ENCODE peak calls at places on chromosomes 16 and 17, in ten cellular contexts. One of them, this sample, is unnamed.
A peak's percentile ranks its signal among the peaks of the same experiment; 100 is the strongest.

GRCh38 chr16:68645494-68646388 is 631 bp downstream of the CDH3 start:
- DNase-seq in mesendoderm: peak; percentile 87
- DNase-seq in A673: no peak
- DNase-seq in GM12864: no peak
- DNase-seq in H1: no peak
- DNase-seq in CD4-positive, CD25-positive, alpha-beta regulatory T cell: no peak
- DNase-seq in NT2/D1: no peak
- DNase-seq in suprapubic skin: no peak
- DNase-seq in psoas muscle: no peak
- DNase-seq in mammary epithelial cell: peak; percentile 26
- DNase-seq in this sample: no peak

GRCh38 chr16:68445458-68445857 is 2.9 kb downstream of the SMPD3 start:
- DNase-seq in A673: peak; percentile 80
- DNase-seq in psoas muscle: no peak
- DNase-seq in GM12864: peak; percentile 49
- DNase-seq in H1: no peak
- DNase-seq in NT2/D1: peak; percentile 84
- DNase-seq in mesendoderm: peak; percentile 87
- DNase-seq in suprapubic skin: no peak
- DNase-seq in mammary epithelial cell: peak; percentile 58
- DNase-seq in CD4-positive, CD25-positive, alpha-beta regulatory T cell: peak; percentile 70
- DNase-seq in this sample: no peak

GRCh38 chr16:63876096-63876495 is 1245.8 kb downstream of the CDH11 start:
- DNase-seq in psoas muscle: no peak
- DNase-seq in mammary epithelial cell: no peak
- DNase-seq in suprapubic skin: no peak
- DNase-seq in mesendoderm: no peak
- DNase-seq in NT2/D1: no peak
- DNase-seq in CD4-positive, CD25-positive, alpha-beta regulatory T cell: no peak
- DNase-seq in A673: no peak
- DNase-seq in H1: no peak
- DNase-seq in GM12864: no peak
- DNase-seq in this sample: no peak

GRCh38 chr16:26374279-26374925 is 682.6 kb downstream of the HS3ST4 start:
- DNase-seq in CD4-positive, CD25-positive, alpha-beta regulatory T cell: no peak
- DNase-seq in NT2/D1: no peak
- DNase-seq in suprapubic skin: no peak
- DNase-seq in H1: no peak
- DNase-seq in GM12864: no peak
- DNase-seq in psoas muscle: no peak
- DNase-seq in A673: no peak
- DNase-seq in mesendoderm: no peak
- DNase-seq in mammary epithelial cell: no peak
- DNase-seq in this sample: no peak

GRCh38 chr17:57708401-57708800 is 36.7 kb downstream of the CCDC182 start:
- DNase-seq in mammary epithelial cell: no peak
- DNase-seq in mesendoderm: peak; percentile 43
- DNase-seq in H1: no peak
- DNase-seq in psoas muscle: no peak
- DNase-seq in NT2/D1: no peak
- DNase-seq in CD4-positive, CD25-positive, alpha-beta regulatory T cell: no peak
- DNase-seq in suprapubic skin: no peak
- DNase-seq in A673: peak; percentile 42
- DNase-seq in GM12864: no peak
- DNase-seq in this sample: no peak

GRCh38 chr17:15377200-15377599 is 35.8 kb upstream of the TEKT3 start:
- DNase-seq in CD4-positive, CD25-positive, alpha-beta regulatory T cell: no peak
- DNase-seq in GM12864: no peak
- DNase-seq in H1: no peak
- DNase-seq in A673: no peak
- DNase-seq in mesendoderm: no peak
- DNase-seq in NT2/D1: no peak
- DNase-seq in psoas muscle: no peak
- DNase-seq in mammary epithelial cell: peak; percentile 64
- DNase-seq in suprapubic skin: no peak
- DNase-seq in this sample: no peak

GRCh38 chr16:70678121-70678897 is 7.5 kb downstream of the MTSS2 start:
- DNase-seq in H1: no peak
- DNase-seq in A673: no peak
- DNase-seq in CD4-positive, CD25-positive, alpha-beta regulatory T cell: no peak
- DNase-seq in mesendoderm: no peak
- DNase-seq in psoas muscle: peak; percentile 20
- DNase-seq in mammary epithelial cell: no peak
- DNase-seq in NT2/D1: no peak
- DNase-seq in suprapubic skin: no peak
- DNase-seq in GM12864: no peak
- DNase-seq in this sample: no peak

GRCh38 chr16:88411951-88412576 is 29.3 kb downstream of the ZNF469 start:
- DNase-seq in mammary epithelial cell: no peak
- DNase-seq in NT2/D1: no peak
- DNase-seq in A673: no peak
- DNase-seq in suprapubic skin: no peak
- DNase-seq in GM12864: no peak
- DNase-seq in H1: no peak
- DNase-seq in psoas muscle: no peak
- DNase-seq in CD4-positive, CD25-positive, alpha-beta regulatory T cell: no peak
- DNase-seq in mesendoderm: no peak
- DNase-seq in this sample: no peak

GRCh38 chr17:73189417-73190099 is 3.3 kb upstream of the COG1 start:
- DNase-seq in suprapubic skin: no peak
- DNase-seq in GM12864: no peak
- DNase-seq in A673: peak; percentile 30
- DNase-seq in H1: no peak
- DNase-seq in mammary epithelial cell: peak; percentile 50
- DNase-seq in NT2/D1: peak; percentile 42
- DNase-seq in psoas muscle: no peak
- DNase-seq in CD4-positive, CD25-positive, alpha-beta regulatory T cell: no peak
- DNase-seq in mesendoderm: peak; percentile 94
- DNase-seq in this sample: no peak

GRCh38 chr17:28511858-28512461 is 5.8 kb downstream of the FOXN1 start:
- DNase-seq in A673: no peak
- DNase-seq in CD4-positive, CD25-positive, alpha-beta regulatory T cell: no peak
- DNase-seq in mesendoderm: no peak
- DNase-seq in NT2/D1: no peak
- DNase-seq in mammary epithelial cell: no peak
- DNase-seq in psoas muscle: no peak
- DNase-seq in H1: no peak
- DNase-seq in suprapubic skin: no peak
- DNase-seq in GM12864: no peak
- DNase-seq in this sample: no peak

GRCh38 chr16:79093554-79093967 is 507.0 kb downstream of the MAF start:
- DNase-seq in GM12864: no peak
- DNase-seq in psoas muscle: peak; percentile 26
- DNase-seq in suprapubic skin: no peak
- DNase-seq in NT2/D1: no peak
- DNase-seq in mammary epithelial cell: no peak
- DNase-seq in CD4-positive, CD25-positive, alpha-beta regulatory T cell: peak; percentile 61
- DNase-seq in A673: no peak
- DNase-seq in H1: no peak
- DNase-seq in mesendoderm: no peak
- DNase-seq in this sample: peak; percentile 8

GRCh38 chr16:84825896-84826557 is 6.2 kb downstream of the CRISPLD2 start:
- DNase-seq in CD4-positive, CD25-positive, alpha-beta regulatory T cell: no peak
- DNase-seq in mesendoderm: no peak
- DNase-seq in psoas muscle: no peak
- DNase-seq in A673: no peak
- DNase-seq in GM12864: no peak
- DNase-seq in NT2/D1: no peak
- DNase-seq in suprapubic skin: no peak
- DNase-seq in mammary epithelial cell: no peak
- DNase-seq in H1: no peak
- DNase-seq in this sample: no peak

GRCh38 chr16:74760007-74760767 is 14.4 kb downstream of the FA2H start:
- DNase-seq in H1: no peak
- DNase-seq in NT2/D1: no peak
- DNase-seq in suprapubic skin: no peak
- DNase-seq in A673: no peak
- DNase-seq in GM12864: no peak
- DNase-seq in CD4-positive, CD25-positive, alpha-beta regulatory T cell: no peak
- DNase-seq in mesendoderm: no peak
- DNase-seq in mammary epithelial cell: peak; percentile 11
- DNase-seq in psoas muscle: no peak
- DNase-seq in this sample: no peak

GRCh38 chr16:86458457-86458777 is 51.9 kb upstream of the FOXF1 start:
- DNase-seq in psoas muscle: no peak
- DNase-seq in GM12864: no peak
- DNase-seq in mesendoderm: no peak
- DNase-seq in H1: no peak
- DNase-seq in mammary epithelial cell: no peak
- DNase-seq in CD4-positive, CD25-positive, alpha-beta regulatory T cell: no peak
- DNase-seq in NT2/D1: no peak
- DNase-seq in suprapubic skin: no peak
- DNase-seq in A673: no peak
- DNase-seq in this sample: no peak
- H3K4me3 ChIP-seq in psoas muscle: no peak overlapping the region
- H3K4me3 ChIP-seq in GM12864: no peak overlapping the region
- H3K4me3 ChIP-seq in mesendoderm: no peak overlapping the region
- H3K4me3 ChIP-seq in H1: no peak overlapping the region
- H3K4me3 ChIP-seq in mammary epithelial cell: no peak overlapping the region
- H3K4me3 ChIP-seq in CD4-positive, CD25-positive, alpha-beta regulatory T cell: no peak overlapping the region
- H3K4me3 ChIP-seq in NT2/D1: no peak overlapping the region
- H3K4me3 ChIP-seq in suprapubic skin: no peak overlapping the region
- H3K4me3 ChIP-seq in A673: no peak overlapping the region
- H3K4me3 ChIP-seq in this sample: no peak overlapping the region

GRCh38 chr17:1764274-1764673 is 2.4 kb downstream of the SERPINF1 start:
- DNase-seq in NT2/D1: no peak
- DNase-seq in mammary epithelial cell: peak; percentile 88
- DNase-seq in psoas muscle: peak; percentile 77
- DNase-seq in suprapubic skin: peak; percentile 90
- DNase-seq in GM12864: peak; percentile 48
- DNase-seq in mesendoderm: no peak
- DNase-seq in H1: no peak
- DNase-seq in A673: no peak
- DNase-seq in CD4-positive, CD25-positive, alpha-beta regulatory T cell: peak; percentile 97
- DNase-seq in this sample: peak; percentile 51
- H3K4me3 ChIP-seq in NT2/D1: no peak overlapping the region
- H3K4me3 ChIP-seq in mammary epithelial cell: no peak overlapping the region
- H3K4me3 ChIP-seq in psoas muscle: peak overlapping the region; percentile 71
- H3K4me3 ChIP-seq in suprapubic skin: peak overlapping the region; percentile 49
- H3K4me3 ChIP-seq in GM12864: no peak overlapping the region
- H3K4me3 ChIP-seq in mesendoderm: no peak overlapping the region
- H3K4me3 ChIP-seq in H1: no peak overlapping the region
- H3K4me3 ChIP-seq in A673: no peak overlapping the region
- H3K4me3 ChIP-seq in CD4-positive, CD25-positive, alpha-beta regulatory T cell: peak overlapping the region; percentile 35
- H3K4me3 ChIP-seq in this sample: no peak overlapping the region

GRCh38 chr17:1255041-1255440 is 15.2 kb upstream of the BHLHA9 start:
- DNase-seq in mammary epithelial cell: no peak
- DNase-seq in H1: no peak
- DNase-seq in suprapubic skin: no peak
- DNase-seq in mesendoderm: no peak
- DNase-seq in A673: no peak
- DNase-seq in NT2/D1: no peak
- DNase-seq in psoas muscle: no peak
- DNase-seq in CD4-positive, CD25-positive, alpha-beta regulatory T cell: no peak
- DNase-seq in GM12864: no peak
- DNase-seq in this sample: no peak

GRCh38 chr17:1256699-1257098 is 13.5 kb upstream of the BHLHA9 start:
- DNase-seq in mammary epithelial cell: no peak
- DNase-seq in CD4-positive, CD25-positive, alpha-beta regulatory T cell: no peak
- DNase-seq in A673: no peak
- DNase-seq in mesendoderm: no peak
- DNase-seq in NT2/D1: no peak
- DNase-seq in suprapubic skin: no peak
- DNase-seq in psoas muscle: no peak
- DNase-seq in H1: no peak
- DNase-seq in GM12864: no peak
- DNase-seq in this sample: no peak

GRCh38 chr17:1260762-1261161 is 9.5 kb upstream of the BHLHA9 start:
- DNase-seq in H1: no peak
- DNase-seq in CD4-positive, CD25-positive, alpha-beta regulatory T cell: no peak
- DNase-seq in A673: no peak
- DNase-seq in psoas muscle: no peak
- DNase-seq in mesendoderm: no peak
- DNase-seq in NT2/D1: no peak
- DNase-seq in GM12864: no peak
- DNase-seq in suprapubic skin: no peak
- DNase-seq in mammary epithelial cell: no peak
- DNase-seq in this sample: no peak

GRCh38 chr17:1264196-1264595 is 6.0 kb upstream of the BHLHA9 start:
- DNase-seq in GM12864: no peak
- DNase-seq in suprapubic skin: no peak
- DNase-seq in NT2/D1: no peak
- DNase-seq in mammary epithelial cell: no peak
- DNase-seq in CD4-positive, CD25-positive, alpha-beta regulatory T cell: no peak
- DNase-seq in H1: no peak
- DNase-seq in psoas muscle: no peak
- DNase-seq in A673: no peak
- DNase-seq in mesendoderm: no peak
- DNase-seq in this sample: no peak

DNA sequence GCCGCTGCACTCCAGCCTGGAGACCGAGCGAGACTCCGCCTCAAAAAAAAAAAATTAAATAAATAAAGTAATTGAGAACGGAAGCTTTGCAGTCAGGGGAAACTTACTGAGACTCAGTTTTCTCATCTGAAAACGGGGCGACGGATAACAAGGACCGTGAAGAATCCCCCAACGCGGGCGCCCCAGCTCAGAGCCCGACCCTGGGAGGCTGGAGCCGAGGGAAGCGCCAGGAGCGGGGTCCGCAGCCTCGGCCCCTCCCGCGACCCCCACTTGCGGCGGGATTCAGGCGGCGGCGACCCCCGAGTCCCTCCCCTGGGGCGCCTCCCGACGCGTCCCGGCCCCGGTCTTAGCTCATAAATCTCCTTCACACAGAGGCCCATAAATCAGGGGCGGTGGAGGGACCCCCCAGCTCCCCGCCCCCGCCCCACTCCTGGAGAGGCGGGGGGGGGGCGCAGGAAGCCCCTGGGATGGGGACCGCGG is 10.3 kb upstream of the BHLHA9 start:
- DNase-seq in A673: peak; percentile 67
- DNase-seq in CD4-positive, CD25-positive, alpha-beta regulatory T cell: peak; percentile 21
- DNase-seq in suprapubic skin: no peak
- DNase-seq in psoas muscle: no peak
- DNase-seq in mesendoderm: no peak
- DNase-seq in NT2/D1: no peak
- DNase-seq in mammary epithelial cell: no peak
- DNase-seq in GM12864: no peak
- DNase-seq in H1: no peak
- DNase-seq in this sample: no peak
- H3K4me3 ChIP-seq in A673: peak overlapping the region; percentile 62
- H3K4me3 ChIP-seq in CD4-positive, CD25-positive, alpha-beta regulatory T cell: no peak overlapping the region
- H3K4me3 ChIP-seq in suprapubic skin: peak overlapping the region; percentile 53
- H3K4me3 ChIP-seq in psoas muscle: peak overlapping the region; percentile 58
- H3K4me3 ChIP-seq in mesendoderm: no peak overlapping the region
- H3K4me3 ChIP-seq in NT2/D1: peak overlapping the region; percentile 36
- H3K4me3 ChIP-seq in mammary epithelial cell: peak overlapping the region; percentile 24
- H3K4me3 ChIP-seq in GM12864: no peak overlapping the region
- H3K4me3 ChIP-seq in H1: peak overlapping the region; percentile 52
- H3K4me3 ChIP-seq in this sample: no peak overlapping the region

DNA sequence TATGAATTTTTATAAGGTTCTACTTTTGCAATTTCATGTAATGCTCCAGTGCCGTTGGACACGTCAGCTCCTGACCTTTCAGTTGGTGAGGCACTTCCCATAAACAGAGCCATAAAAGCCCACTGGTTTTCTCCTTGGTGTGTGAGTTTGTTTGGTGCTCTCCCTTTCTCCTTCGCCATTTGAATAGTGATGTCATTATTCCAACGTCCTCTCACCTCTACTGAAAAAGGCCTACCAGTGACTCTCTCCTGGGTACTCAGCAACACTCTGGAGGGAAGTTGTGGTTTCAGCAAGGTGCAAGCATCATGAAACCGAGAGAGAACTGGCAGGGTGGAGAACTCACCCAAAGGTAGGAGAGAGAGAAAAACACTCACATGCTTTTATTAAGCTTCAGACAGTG is 29.6 kb upstream of the HNF1B start:
- DNase-seq in H1: no peak
- DNase-seq in NT2/D1: no peak
- DNase-seq in mesendoderm: no peak
- DNase-seq in CD4-positive, CD25-positive, alpha-beta regulatory T cell: peak; percentile 83
- DNase-seq in mammary epithelial cell: no peak
- DNase-seq in suprapubic skin: no peak
- DNase-seq in A673: no peak
- DNase-seq in psoas muscle: no peak
- DNase-seq in GM12864: peak; percentile 80
- DNase-seq in this sample: no peak
- H3K4me3 ChIP-seq in H1: no peak overlapping the region
- H3K4me3 ChIP-seq in NT2/D1: no peak overlapping the region
- H3K4me3 ChIP-seq in mesendoderm: no peak overlapping the region
- H3K4me3 ChIP-seq in CD4-positive, CD25-positive, alpha-beta regulatory T cell: peak overlapping the region; percentile 42
- H3K4me3 ChIP-seq in mammary epithelial cell: no peak overlapping the region
- H3K4me3 ChIP-seq in suprapubic skin: no peak overlapping the region
- H3K4me3 ChIP-seq in A673: no peak overlapping the region
- H3K4me3 ChIP-seq in psoas muscle: no peak overlapping the region
- H3K4me3 ChIP-seq in GM12864: no peak overlapping the region
- H3K4me3 ChIP-seq in this sample: no peak overlapping the region